ENCODE peak calls at places on chromosomes 13 and 19, in nine cellular contexts. W is HEK293T; K is T-helper 9 cell; H is NCI-H1048; S is NCI-H2029; O is uterus; Z is effector memory CD8-positive, alpha-beta T cell; P is left colon; N is posterior cingulate gyrus. A is an unnamed sample.

GRCh38 chr13:113902536-113902935 is 38.7 kb upstream of the GAS6 start:
- DNase-seq in W (no peak), K (no peak), H (no peak), S (no peak), O (no peak), Z (no peak), P (no peak), N (no peak), A (no peak)

GRCh38 chr13:29849731-29850212 is 645 bp downstream of the UBL3 start:
- DNase-seq in W (peak), K (peak), H (no peak), S (no peak), O (peak), Z (peak), P (peak), N (peak), A (peak)

GRCh38 chr19:49570138-49570856 is 10.1 kb downstream of the NOSIP start:
- DNase-seq in W (peak), K (peak), H (peak), S (peak), O (peak), Z (peak), P (peak), N (no peak), A (peak)

GRCh38 chr13:60758637-60759036 is 361.6 kb downstream of the TDRD3 start:
- DNase-seq in W (no peak), K (no peak), H (no peak), S (no peak), O (no peak), Z (no peak), P (no peak), N (no peak), A (no peak)

GRCh38 chr13:27037571-27037970 is 134.0 kb downstream of the USP12 start:
- DNase-seq in W (no peak), K (no peak), H (no peak), S (no peak), O (no peak), Z (no peak), P (no peak), N (no peak), A (no peak)

GRCh38 chr19:19514215-19514633 is 1.1 kb downstream of the TSSK6 start:
- DNase-seq in W (no peak), K (no peak), H (no peak), S (no peak), O (no peak), Z (no peak), P (peak), N (no peak), A (peak)

GRCh38 chr13:51874651-51875050 is 12.9 kb downstream of the CCDC70 start:
- DNase-seq in W (no peak), K (no peak), H (no peak), S (no peak), O (peak), Z (no peak), P (no peak), N (no peak), A (no peak)

GRCh38 chr19:28358604-28359003 is 854.3 kb downstream of the UQCRFS1 start:
- DNase-seq in W (no peak), K (no peak), H (no peak), S (peak), O (no peak), Z (no peak), P (no peak), N (no peak), A (no peak)

GRCh38 chr19:35000647-35001501 is 751 bp downstream of the GRAMD1A start:
- DNase-seq in W (peak), K (peak), H (no peak), S (peak), O (no peak), Z (peak), P (no peak), N (no peak), A (no peak)

GRCh38 chr19:49595819-49596404 is 4.9 kb downstream of the PRR12 start:
- DNase-seq in W (no peak), K (no peak), H (no peak), S (no peak), O (peak), Z (no peak), P (no peak), N (no peak), A (no peak)

GRCh38 chr19:50644315-50644915 is 4.7 kb upstream of the SYT3 start:
- DNase-seq in W (no peak), K (no peak), H (no peak), S (no peak), O (no peak), Z (no peak), P (no peak), N (no peak), A (no peak)

GRCh38 chr19:7788178-7788932 is 25.3 kb downstream of the CLEC4M start:
- DNase-seq in W (no peak), K (no peak), H (no peak), S (no peak), O (no peak), Z (no peak), P (no peak), N (no peak), A (no peak)

GRCh38 chr13:24983094-24983493 is 112.8 kb upstream of the PABPC3 start:
- DNase-seq in W (no peak), K (no peak), H (no peak), S (no peak), O (no peak), Z (no peak), P (peak), N (no peak), A (no peak)

GRCh38 chr13:102328909-102329308 is 72.9 kb downstream of the FGF14 start:
- DNase-seq in W (no peak), K (no peak), H (no peak), S (no peak), O (no peak), Z (no peak), P (no peak), N (no peak), A (no peak)

GRCh38 chr13:91134773-91135124 is 212.7 kb upstream of the MIR17HG start:
- DNase-seq in W (no peak), K (no peak), H (no peak), S (no peak), O (no peak), Z (no peak), P (no peak), N (no peak), A (no peak)

A was measured in effector CD8-positive, alpha-beta T cell.